ENCODE peak calls at places on chromosomes 7 and 10, in eight cellular contexts. F, V, D, I, Y, B, Z and T are unnamed samples.
A peak's percentile ranks its signal among the peaks of the same experiment; 100 is the strongest.

GRCh38 chr10:31036209-31036608 is 4.5 kb upstream of the ZNF438 start:
- DNase-seq in F (peak; percentile 27), Z (no peak), B (no peak), Y (no peak), V (no peak), D (no peak), I (no peak), T (no peak)

GRCh38 chr10:32104622-32105509 is 48.6 kb upstream of the KIF5B start:
- DNase-seq in Y (no peak), I (no peak), D (no peak), F (no peak), V (no peak), Z (no peak), B (no peak), T (no peak)

GRCh38 chr10:30630571-30630970 is 1.0 kb upstream of the LYZL2 start:
- DNase-seq in Z (no peak), D (no peak), V (no peak), I (no peak), Y (no peak), F (no peak), B (no peak), T (no peak)

GRCh38 chr7:4434306-4434705 is 247.8 kb upstream of the FOXK1 start:
- DNase-seq in Y (no peak), I (no peak), B (no peak), D (no peak), F (no peak), V (no peak), Z (no peak), T (no peak)

GRCh38 chr7:29480934-29481625 is 82.6 kb upstream of the PRR15 start:
- DNase-seq in Z (no peak), V (no peak), D (no peak), B (no peak), I (no peak), Y (no peak), F (no peak), T (no peak)

GRCh38 chr10:113576853-113577252 is 24.0 kb downstream of the HABP2 start:
- DNase-seq in Y (no peak), I (no peak), V (no peak), D (no peak), B (no peak), F (peak; percentile 39), Z (no peak), T (no peak)

GRCh38 chr7:92827464-92827863 is 8.9 kb downstream of the CDK6 start:
- DNase-seq in B (no peak), Z (no peak), D (no peak), F (no peak), V (no peak), Y (no peak), I (no peak), T (no peak)

GRCh38 chr7:144468990-144469732 is 65.7 kb upstream of the NOBOX start:
- DNase-seq in I (no peak), V (no peak), Y (no peak), B (no peak), Z (no peak), F (no peak), D (no peak), T (no peak)

GRCh38 chr7:41576176-41576575 is 126.7 kb downstream of the INHBA start:
- DNase-seq in I (no peak), V (no peak), Z (no peak), F (peak; percentile 56), D (no peak), Y (no peak), B (no peak), T (no peak)

GRCh38 chr10:28217848-28218247 is 85.0 kb downstream of the MPP7 start:
- DNase-seq in D (no peak), F (peak; percentile 79), Z (peak; percentile 10), I (no peak), B (no peak), Y (no peak), V (no peak), T (no peak)

GRCh38 chr10:64086083-64086772 is 565.0 kb downstream of the REEP3 start:
- DNase-seq in I (no peak), F (no peak), Y (no peak), B (no peak), Z (no peak), V (no peak), D (no peak), T (no peak)

GRCh38 chr7:2823124-2823523 is 21.0 kb downstream of the GNA12 start:
- DNase-seq in D (no peak), V (no peak), Y (no peak), F (no peak), I (no peak), Z (no peak), B (no peak), T (no peak)

GRCh38 chr10:3954615-3955014 is 169.6 kb upstream of the KLF6 start:
- DNase-seq in I (no peak), Y (no peak), V (no peak), F (no peak), Z (no peak), B (no peak), D (no peak), T (no peak)

GRCh38 chr7:11456574-11456973 is 375.4 kb downstream of the THSD7A start:
- DNase-seq in I (no peak), F (no peak), Z (no peak), V (no peak), D (no peak), Y (no peak), B (no peak), T (no peak)

GRCh38 chr10:18505719-18506118 is 145.7 kb downstream of the NSUN6 start:
- DNase-seq in Y (no peak), D (no peak), I (no peak), B (no peak), F (peak; percentile 22), V (no peak), Z (no peak), T (no peak)

GRCh38 chr10:100562008-100562672 is 26.4 kb downstream of the HIF1AN start:
- DNase-seq in Z (peak; percentile 78), I (peak; percentile 17), D (peak; percentile 74), V (peak; percentile 75), B (peak; percentile 62), F (peak; percentile 21), Y (peak; percentile 79), T (peak; percentile 38)

GRCh38 chr10:91883549-91884542 is 25.4 kb downstream of the FGFBP3 start:
- DNase-seq in Y (no peak), B (no peak), D (peak; percentile 43), I (peak; percentile 23), Z (no peak), F (no peak), V (no peak), T (peak; percentile 27)

GRCh38 chr10:101221479-101222246 is 7.6 kb downstream of the LBX1 start:
- DNase-seq in B (no peak), V (no peak), F (no peak), I (no peak), Y (no peak), Z (no peak), D (no peak), T (no peak)

GRCh38 chr10:24114561-24114960 is 94.4 kb upstream of the KIAA1217 start:
- DNase-seq in V (no peak), I (no peak), B (no peak), F (no peak), Z (no peak), Y (no peak), D (no peak), T (no peak)

GRCh38 chr7:37420931-37421330 is 27.7 kb downstream of the ELMO1 start:
- DNase-seq in F (no peak), Z (no peak), I (no peak), D (no peak), Y (no peak), V (no peak), B (no peak), T (no peak)

GRCh38 chr10:16673443-16673842 is 143.8 kb downstream of the RSU1 start:
- DNase-seq in I (no peak), Z (no peak), D (no peak), V (no peak), Y (no peak), B (no peak), F (no peak), T (no peak)

GRCh38 chr7:156344595-156344994 is 296.0 kb upstream of the RNF32 start:
- DNase-seq in Z (no peak), V (no peak), F (no peak), D (no peak), Y (no peak), B (no peak), I (no peak), T (no peak)

GRCh38 chr7:69817096-69817495 is 218.8 kb downstream of the AUTS2 start:
- DNase-seq in V (no peak), F (no peak), B (no peak), Z (no peak), I (no peak), Y (no peak), D (no peak), T (no peak)

DNA sequence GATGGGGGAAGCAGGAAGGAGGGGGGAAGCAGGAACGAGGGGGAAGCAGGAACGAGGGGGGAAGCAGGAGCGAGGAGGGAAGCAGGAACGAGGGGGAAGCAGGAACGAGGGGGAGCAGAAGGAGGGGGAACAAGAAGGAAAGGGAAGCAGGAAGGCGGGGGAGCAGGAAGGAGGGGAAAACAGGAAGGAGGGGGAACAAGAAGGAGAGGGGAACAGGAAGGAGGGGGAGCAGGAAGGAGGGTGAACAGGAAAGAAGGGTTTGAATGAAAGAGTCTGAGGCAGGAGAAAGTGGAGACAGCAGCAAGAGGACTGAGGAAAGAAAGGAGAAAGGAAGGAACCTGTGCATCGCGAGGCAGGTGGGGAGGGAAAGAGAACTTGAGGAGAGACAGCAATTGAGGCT is 256.6 kb downstream of the PTEN start:
- DNase-seq in F (no peak), Z (no peak), Y (no peak), I (no peak), D (no peak), V (no peak), B (no peak), T (no peak)
- H3K27ac ChIP-seq in F (no peak overlapping the region), Z (no peak overlapping the region), Y (no peak overlapping the region), I (peak overlapping the region; percentile 38), D (no peak overlapping the region), V (no peak overlapping the region), B (no peak overlapping the region), T (no peak overlapping the region)

GRCh38 chr10:124545346-124545745 is 83.7 kb downstream of the LHPP start:
- DNase-seq in Y (no peak), B (no peak), I (no peak), F (no peak), D (no peak), V (peak; percentile 50), Z (no peak), T (no peak)
- H3K4me3 ChIP-seq in Y (no peak overlapping the region), B (no peak overlapping the region), I (no peak overlapping the region), F (no peak overlapping the region), D (no peak overlapping the region), V (no peak overlapping the region), Z (no peak overlapping the region), T (no peak overlapping the region)

DNA sequence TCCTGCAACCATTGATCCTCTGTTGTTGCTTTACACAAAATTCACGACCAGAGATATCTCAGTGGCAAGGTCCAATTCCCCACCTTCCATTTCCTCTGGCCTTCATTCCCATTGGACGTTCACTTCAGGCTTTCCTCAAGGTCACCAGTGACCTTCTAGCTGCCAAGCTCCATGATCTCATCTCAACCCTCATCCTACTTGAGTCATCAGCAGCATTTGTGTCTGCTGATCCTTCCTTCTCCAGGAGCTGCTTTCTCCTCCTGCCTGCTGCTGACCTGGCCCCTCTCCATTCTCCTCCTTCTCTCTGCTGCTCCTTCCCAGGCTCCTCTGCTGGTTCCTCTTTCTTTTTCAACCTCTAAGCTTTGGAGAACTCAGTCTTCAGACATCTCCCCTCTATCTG is 66.2 kb upstream of the C10orf90 start:
- DNase-seq in V (no peak), I (no peak), F (no peak), B (no peak), Z (no peak), Y (no peak), D (no peak), T (no peak)
- H3K27ac ChIP-seq in V (no peak overlapping the region), I (no peak overlapping the region), F (no peak overlapping the region), B (no peak overlapping the region), Z (no peak overlapping the region), Y (no peak overlapping the region), D (no peak overlapping the region), T (no peak overlapping the region)

GRCh38 chr7:30912454-30912985 is 867 bp downstream of the AQP1 start:
- DNase-seq in B (no peak), Y (no peak), D (no peak), I (no peak), V (no peak), Z (no peak), F (no peak), T (no peak)
- H3K4me3 ChIP-seq in B (peak overlapping the region; percentile 18), Y (peak overlapping the region; percentile 70), D (peak overlapping the region; percentile 34), I (peak overlapping the region; percentile 62), V (peak overlapping the region; percentile 15), Z (no peak overlapping the region), F (no peak overlapping the region), T (peak overlapping the region; percentile 70)